ENCODE peak calls at places on chromosomes 5 and 9, in seven cellular contexts. Z is IMR-90, M is A549, Y is HepG2, B is GM12878, F is K562, H is HCT116. G is an unnamed sample.

GRCh38 chr5:57724836-57725235 is 242.2 kb upstream of the ACTBL2 start:
- DNase-seq in Z (peak; percentile 73), M (no peak), Y (no peak), B (no peak), F (no peak), H (no peak), G (no peak)

GRCh38 chr5:107615173-107615856 is 55.4 kb downstream of the EFNA5 start:
- DNase-seq in Z (no peak), M (no peak), Y (no peak), B (no peak), F (no peak), H (no peak), G (no peak)

GRCh38 chr5:27216367-27216941 is 178.1 kb upstream of the CDH9 start:
- DNase-seq in Z (no peak), M (no peak), Y (no peak), B (no peak), F (no peak), H (no peak), G (no peak)

GRCh38 chr5:136082390-136083193 is 50.1 kb upstream of the SMAD5 start:
- DNase-seq in Z (peak; percentile 77), M (peak; percentile 76), Y (peak; percentile 59), B (no peak), F (peak; percentile 76), H (peak; percentile 57), G (peak; percentile 92)

GRCh38 chr5:96661101-96661840 is 905 bp upstream of the CAST start:
- DNase-seq in Z (peak; percentile 61), M (peak; percentile 35), Y (no peak), B (peak; percentile 26), F (no peak), H (no peak), G (no peak)

GRCh38 chr9:127557466-127557869 is 54.6 kb upstream of the STXBP1 start:
- DNase-seq in Z (no peak), M (no peak), Y (no peak), B (no peak), F (no peak), H (no peak), G (no peak)

GRCh38 chr5:118302786-118303185 is 685.6 kb downstream of the DTWD2 start:
- DNase-seq in Z (no peak), M (no peak), Y (no peak), B (no peak), F (no peak), H (no peak), G (no peak)

GRCh38 chr9:75855509-75855908 is 35.0 kb upstream of the PCSK5 start:
- DNase-seq in Z (peak; percentile 4), M (no peak), Y (peak; percentile 13), B (no peak), F (no peak), H (peak; percentile 18), G (no peak)

GRCh38 chr5:169460123-169460522 is 123.5 kb upstream of the SPDL1 start:
- DNase-seq in Z (no peak), M (no peak), Y (no peak), B (no peak), F (no peak), H (no peak), G (no peak)

GRCh38 chr5:176837707-176838115 is 27.4 kb downstream of the UNC5A start:
- DNase-seq in Z (peak; percentile 83), M (peak; percentile 64), Y (peak; percentile 78), B (no peak), F (peak; percentile 86), H (peak; percentile 61), G (peak; percentile 41)

GRCh38 chr5:3153226-3153858 is 401.9 kb upstream of the IRX2 start:
- DNase-seq in Z (no peak), M (no peak), Y (no peak), B (no peak), F (no peak), H (no peak), G (no peak)

GRCh38 chr5:11904270-11904906 is at the start of gene CTNND2:
- DNase-seq in Z (no peak), M (peak; percentile 9), Y (no peak), B (no peak), F (no peak), H (no peak), G (peak; percentile 62)

GRCh38 chr9:106892632-106893031 is 29.7 kb downstream of the ZNF462 start:
- DNase-seq in Z (peak; percentile 98), M (peak; percentile 93), Y (peak; percentile 23), B (no peak), F (no peak), H (peak; percentile 89), G (no peak)

GRCh38 chr9:115122937-115123336 is 5.0 kb upstream of the TNC start:
- DNase-seq in Z (no peak), M (no peak), Y (no peak), B (no peak), F (no peak), H (no peak), G (no peak)

GRCh38 chr9:87786423-87786822 is 60.5 kb downstream of the CTSL start:
- DNase-seq in Z (no peak), M (no peak), Y (no peak), B (no peak), F (no peak), H (no peak), G (no peak)

GRCh38 chr9:137412431-137412830 is 10.5 kb downstream of the EXD3 start:
- DNase-seq in Z (peak; percentile 41), M (no peak), Y (no peak), B (no peak), F (no peak), H (no peak), G (no peak)

GRCh38 chr5:41097642-41098041 is 26.5 kb upstream of the MROH2B start:
- DNase-seq in Z (no peak), M (no peak), Y (no peak), B (no peak), F (no peak), H (no peak), G (no peak)

GRCh38 chr9:129544766-129545165 is 76.1 kb downstream of the C9orf50 start:
- DNase-seq in Z (peak; percentile 73), M (no peak), Y (no peak), B (no peak), F (no peak), H (no peak), G (no peak)

GRCh38 chr9:37229882-37230482 is 109.6 kb downstream of the ZCCHC7 start:
- DNase-seq in Z (peak; percentile 54), M (peak; percentile 18), Y (no peak), B (no peak), F (no peak), H (peak; percentile 56), G (no peak)

GRCh38 chr9:101514056-101514455 is 19.6 kb upstream of the RNF20 start:
- DNase-seq in Z (peak; percentile 72), M (no peak), Y (no peak), B (no peak), F (no peak), H (no peak), G (no peak)

GRCh38 chr5:172583931-172584511 is 57.0 kb upstream of the NEURL1B start:
- DNase-seq in Z (no peak), M (no peak), Y (no peak), B (no peak), F (no peak), H (no peak), G (no peak)

GRCh38 chr5:10381805-10382204 is 28.3 kb downstream of the MARCHF6 start:
- DNase-seq in Z (no peak), M (no peak), Y (no peak), B (no peak), F (no peak), H (no peak), G (no peak)

GRCh38 chr5:10391130-10391529 is 37.6 kb downstream of the MARCHF6 start:
- DNase-seq in Z (no peak), M (no peak), Y (no peak), B (no peak), F (no peak), H (no peak), G (no peak)

GRCh38 chr5:10393491-10393890 is 40.0 kb downstream of the MARCHF6 start:
- DNase-seq in Z (peak; percentile 60), M (no peak), Y (no peak), B (no peak), F (no peak), H (no peak), G (no peak)

GRCh38 chr5:10384483-10384882 is 31.0 kb downstream of the MARCHF6 start:
- DNase-seq in Z (peak; percentile 13), M (no peak), Y (no peak), B (no peak), F (no peak), H (no peak), G (no peak)

GRCh38 chr5:10387690-10388089 is 34.2 kb downstream of the MARCHF6 start:
- DNase-seq in Z (peak; percentile 91), M (no peak), Y (no peak), B (no peak), F (no peak), H (no peak), G (no peak)
- TF ChIP-seq CEBPB in Z (peak; percentile 87), M (no peak), Y (no peak), B (no peak), F (no peak), H (no peak), G (no peak)

DNA sequence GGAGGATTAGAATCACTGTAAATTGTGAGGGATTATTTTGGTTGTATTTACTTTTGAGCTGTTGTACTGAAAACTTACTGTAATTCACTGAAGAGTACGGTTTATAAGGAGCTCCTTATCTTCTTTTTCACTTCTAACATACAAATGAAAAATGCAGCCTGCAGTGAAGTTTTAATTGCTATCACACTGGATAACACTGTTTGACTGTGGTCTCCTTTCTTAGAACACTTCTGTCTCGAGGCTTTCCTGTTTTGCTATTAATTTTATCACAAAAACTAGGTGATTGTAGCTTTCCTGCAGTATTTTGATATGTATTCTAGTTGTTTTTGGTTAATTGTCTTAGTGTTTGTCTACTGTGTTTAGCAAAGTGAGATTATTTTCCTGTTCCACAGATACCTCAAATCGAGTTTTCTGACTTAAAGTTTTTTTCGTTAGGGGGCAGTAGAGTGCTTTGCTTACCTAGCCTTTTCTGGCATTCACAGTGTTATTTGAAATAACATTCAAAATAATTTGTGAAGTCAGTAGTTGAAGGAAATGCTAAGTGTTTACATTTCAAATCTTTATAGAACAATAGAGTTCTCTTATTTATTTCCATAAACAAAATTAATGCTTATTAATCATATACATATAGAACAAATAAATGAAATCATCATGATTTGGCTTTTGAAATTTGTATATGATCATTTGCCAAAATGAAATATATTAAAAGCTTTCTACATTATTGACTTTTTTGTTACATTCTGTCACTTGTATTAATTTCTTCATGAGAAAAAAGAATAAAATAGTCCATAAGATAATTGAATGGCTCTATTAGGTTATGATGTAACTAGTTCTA is 52.9 kb downstream of the COMMD10 start:
- DNase-seq in Z (peak; percentile 62), M (peak; percentile 15), Y (peak; percentile 46), B (peak; percentile 12), F (peak; percentile 23), H (peak; percentile 41), G (no peak)
- TF ChIP-seq CEBPB in Z (no peak), M (no peak), Y (no peak), B (no peak), F (no peak), H (no peak), G (no peak)

DNA sequence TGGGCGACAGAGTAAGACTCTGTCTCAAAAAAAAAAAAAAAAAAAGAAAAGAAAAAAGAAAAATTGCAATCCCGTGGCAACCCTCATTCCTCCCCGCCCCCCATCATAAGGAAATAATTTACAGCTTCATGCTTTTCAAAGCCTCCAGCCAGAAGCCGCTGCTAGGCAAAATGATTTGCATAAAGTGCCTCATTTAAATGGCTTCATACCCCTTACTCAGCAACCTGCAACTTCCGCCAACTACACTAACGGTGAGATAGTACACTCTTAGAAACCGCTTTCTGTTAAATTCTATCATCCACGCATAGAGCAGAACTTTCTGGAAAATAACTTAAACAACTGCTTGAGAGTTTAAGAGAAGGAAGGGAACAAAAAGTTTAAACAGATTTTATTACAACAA is 17.8 kb downstream of the SERINC5 start:
- DNase-seq in Z (no peak), M (no peak), Y (no peak), B (no peak), F (no peak), H (no peak), G (no peak)
- TF ChIP-seq CEBPB in Z (no peak), M (no peak), Y (no peak), B (no peak), F (no peak), H (no peak), G (no peak)

GRCh38 chr9:125785187-125785840 is 38.1 kb downstream of the PBX3 start:
- DNase-seq in Z (no peak), M (no peak), Y (peak; percentile 17), B (no peak), F (no peak), H (no peak), G (no peak)
- TF ChIP-seq CEBPB in Z (no peak), M (no peak), Y (no peak), B (no peak), F (no peak), H (no peak), G (no peak)